ENCODE peak calls at places on chromosomes 4 and X, in seven cellular contexts. Y is foreskin fibroblast, S is heart left ventricle, V is A549, N is heart right ventricle, O is cardiac fibroblast, K is mammary epithelial cell. Z is an unnamed sample.

GRCh38 chrX:53445977-53446376 is 11.8 kb upstream of the HSD17B10 start:
- DNase-seq in O (peak), N (peak), K (peak), V (peak), Y (no peak), S (peak), Z (no peak)

GRCh38 chrX:27924261-27924660 is 57.0 kb downstream of the DCAF8L1 start:
- DNase-seq in N (no peak), S (no peak), V (no peak), K (peak), O (no peak), Y (no peak), Z (no peak)

GRCh38 chrX:2334237-2334636 is 166.5 kb downstream of the DHRSX start:
- DNase-seq in S (no peak), K (no peak), N (no peak), O (no peak), Y (no peak), V (no peak), Z (no peak)

GRCh38 chr4:82043809-82044137 is 330.0 kb downstream of the HNRNPD start:
- DNase-seq in V (no peak), O (no peak), Y (no peak), S (no peak), K (no peak), N (no peak), Z (no peak)

GRCh38 chr4:187065396-187065795 is 341.7 kb upstream of the FAT1 start:
- DNase-seq in N (no peak), K (no peak), O (no peak), V (no peak), S (no peak), Y (no peak), Z (no peak)

GRCh38 chrX:97045470-97045869 is 161.8 kb downstream of the RPA4 start:
- DNase-seq in N (no peak), O (no peak), K (no peak), V (no peak), Y (no peak), S (no peak), Z (no peak)

GRCh38 chr4:168509786-168510185 is 12.9 kb downstream of the PALLD start:
- DNase-seq in O (peak), V (no peak), K (peak), N (no peak), Y (peak), S (no peak), Z (no peak)

GRCh38 chrX:140723251-140723650 is 13.7 kb downstream of the LINC00632 start:
- DNase-seq in K (no peak), Y (no peak), V (no peak), N (no peak), S (no peak), O (peak), Z (no peak)

GRCh38 chr4:138728566-138728965 is 287.0 kb upstream of the NOCT start:
- DNase-seq in O (no peak), S (no peak), Y (no peak), V (no peak), N (no peak), K (no peak), Z (no peak)

GRCh38 chr4:139454111-139454600 is at the start of gene RAB33B:
- DNase-seq in K (no peak), N (no peak), V (peak), O (no peak), S (no peak), Y (peak), Z (peak)

GRCh38 chrX:30653415-30654131 is at the start of gene GK:
- DNase-seq in S (peak), V (no peak), Y (no peak), K (peak), O (no peak), N (peak), Z (no peak)

GRCh38 chr4:70670332-70671014 is 4.2 kb upstream of the JCHAIN start:
- DNase-seq in K (peak), O (no peak), V (no peak), S (no peak), N (no peak), Y (no peak), Z (no peak)

GRCh38 chrX:18707442-18708049 is at the start of gene PPEF1:
- DNase-seq in V (no peak), N (no peak), O (no peak), S (no peak), Y (no peak), K (no peak), Z (no peak)

GRCh38 chrX:150899191-150899757 is 806 bp upstream of the CD99L2 start:
- DNase-seq in V (peak), O (peak), S (peak), K (peak), N (peak), Y (peak), Z (no peak)

GRCh38 chr4:16952462-16952871 is 54.0 kb upstream of the LDB2 start:
- DNase-seq in V (no peak), O (no peak), S (no peak), K (no peak), N (no peak), Y (no peak), Z (no peak)

GRCh38 chrX:40996886-40997530 is 88.2 kb upstream of the USP9X start:
- DNase-seq in K (peak), Y (peak), N (no peak), O (peak), S (peak), V (peak), Z (peak)
- H3K4me3 ChIP-seq in K (peak), Y (no peak), N (no peak), O (no peak), S (no peak), V (no peak), Z (no peak)

DNA sequence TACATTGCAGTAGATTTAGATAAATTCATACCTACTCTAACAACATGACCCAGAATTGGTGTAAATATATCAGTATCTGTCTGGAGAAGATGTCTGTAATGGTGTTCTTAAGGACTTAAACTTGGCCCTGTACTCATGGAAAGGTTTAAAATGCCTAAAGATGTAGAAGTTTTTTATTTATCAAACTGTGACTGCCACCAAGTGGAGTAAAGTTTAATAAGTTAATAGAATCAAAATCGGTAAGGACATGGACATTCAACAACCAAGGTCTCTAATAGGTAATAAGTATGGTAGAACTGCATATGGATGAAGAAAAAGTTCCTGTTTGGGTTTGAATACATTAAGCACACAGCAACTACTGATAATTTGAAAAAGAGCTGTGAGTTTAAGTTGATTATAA is 474.0 kb upstream of the NDST3 start:
- DNase-seq in N (no peak), V (no peak), K (peak), S (no peak), Y (no peak), O (peak), Z (no peak)
- TF ChIP-seq CTCF in N (no peak), V (peak), K (peak), S (no peak), Y (no peak), O (no peak), Z (no peak)

GRCh38 chr4:189769131-189769530 is 171.5 kb upstream of the FRG1 start:
- DNase-seq in Y (no peak), S (no peak), N (no peak), O (no peak), K (no peak), V (no peak), Z (no peak)
- H3K4me3 ChIP-seq in Y (no peak), S (no peak), N (no peak), O (no peak), K (no peak), V (no peak), Z (no peak)

GRCh38 chrX:63258144-63258543 is 93.0 kb downstream of the SPIN4 start:
- DNase-seq in Y (no peak), K (no peak), N (no peak), O (no peak), V (no peak), S (no peak), Z (no peak)
- TF ChIP-seq CTCF in Y (no peak), K (no peak), N (no peak), O (no peak), V (no peak), S (no peak), Z (no peak)

GRCh38 chr4:3389186-3389878 is 52.4 kb upstream of the HGFAC start:
- DNase-seq in N (peak), V (no peak), K (no peak), S (no peak), O (no peak), Y (no peak), Z (no peak)
- H3K4me3 ChIP-seq in N (peak), V (no peak), K (no peak), S (no peak), O (peak), Y (peak), Z (peak)

GRCh38 chrX:48969471-48969870 is 2.2 kb downstream of the KCND1 start:
- DNase-seq in O (no peak), Y (no peak), N (no peak), S (no peak), V (no peak), K (no peak), Z (no peak)
- TF ChIP-seq CTCF in O (no peak), Y (no peak), N (no peak), S (no peak), V (no peak), K (no peak), Z (no peak)

DNA sequence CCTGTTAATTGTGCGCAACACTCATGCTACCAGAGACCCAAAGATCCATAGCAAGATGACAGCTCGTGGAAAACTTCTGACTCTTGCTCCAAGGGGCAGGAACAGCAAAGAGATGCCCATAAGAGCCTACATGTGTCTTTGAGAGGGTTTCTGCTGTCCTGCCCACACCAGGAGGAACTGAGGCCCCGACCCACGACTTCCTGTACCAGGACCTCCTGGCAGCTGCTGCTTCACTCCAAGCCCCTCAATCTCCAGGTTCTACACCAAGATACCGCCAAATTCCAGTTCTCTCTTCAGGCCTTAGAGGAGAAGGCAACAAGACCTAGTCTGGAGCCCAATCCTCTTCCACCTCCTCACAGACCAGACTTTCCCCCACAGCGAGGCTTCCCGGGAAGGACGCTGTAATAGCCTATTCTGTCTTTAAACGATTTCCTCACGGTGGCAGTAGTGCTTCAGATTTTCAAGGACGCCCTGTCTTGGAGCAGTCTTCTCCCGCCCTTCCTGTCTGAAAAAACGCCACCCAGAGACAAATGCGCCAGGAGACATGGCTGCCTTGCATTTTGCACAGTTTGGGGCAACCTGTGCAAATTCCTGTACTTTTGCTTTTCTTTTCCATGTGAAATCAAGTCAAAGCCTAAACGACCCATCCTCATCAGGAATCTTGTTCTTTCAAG is 230.2 kb upstream of the STK26 start:
- DNase-seq in N (peak), V (peak), O (no peak), K (peak), Y (peak), S (peak), Z (no peak)
- H3K4me3 ChIP-seq in N (peak), V (peak), O (no peak), K (peak), Y (no peak), S (peak), Z (no peak)

Z was measured in HFF-Myc.